ENCODE peak calls at places on chromosome 12, in seven cellular contexts. F is heart right ventricle, H is cardiac fibroblast, D is hepatocyte, U is sigmoid colon, L is astrocyte of the spinal cord, M is fibroblast of villous mesenchyme. Q is an unnamed sample.

GRCh38 chr12:24948452-24948815 is 467 bp downstream of the BCAT1 start:
- DNase-seq in D (peak), M (peak), H (peak), L (peak), U (no peak), F (no peak), Q (no peak)

GRCh38 chr12:1644523-1645438 is 15.8 kb downstream of the WNT5B start:
- DNase-seq in L (peak), F (peak), M (peak), U (peak), H (peak), D (peak), Q (peak)

GRCh38 chr12:12899530-12900380 is 8.4 kb downstream of the GPRC5A start:
- DNase-seq in F (no peak), U (peak), D (peak), M (peak), L (peak), H (peak), Q (peak)

GRCh38 chr12:47636908-47637780 is 68.7 kb downstream of the RPAP3 start:
- DNase-seq in U (no peak), H (peak), D (peak), F (no peak), L (no peak), M (no peak), Q (no peak)

GRCh38 chr12:21559855-21560569 is 33.9 kb downstream of the SPX start:
- DNase-seq in M (peak), F (no peak), L (peak), H (peak), D (no peak), U (no peak), Q (no peak)

GRCh38 chr12:132235116-132235820 is 91.0 kb downstream of the NOC4L start:
- DNase-seq in H (no peak), M (no peak), L (no peak), D (no peak), U (peak), F (no peak), Q (no peak)

GRCh38 chr12:110126557-110126956 is 2.4 kb downstream of the IFT81 start:
- DNase-seq in H (no peak), D (no peak), L (no peak), M (no peak), U (no peak), F (no peak), Q (no peak)

GRCh38 chr12:124296916-124297351 is 2.0 kb downstream of the RFLNA start:
- DNase-seq in D (no peak), M (no peak), L (no peak), U (no peak), H (no peak), F (no peak), Q (no peak)

GRCh38 chr12:107092669-107093546 is 441 bp downstream of the CRY1 start:
- DNase-seq in F (peak), M (peak), D (peak), L (no peak), U (peak), H (no peak), Q (no peak)

GRCh38 chr12:64824500-64825142 is at the start of gene TBC1D30:
- DNase-seq in M (no peak), H (peak), F (no peak), L (peak), D (peak), U (no peak), Q (no peak)

GRCh38 chr12:57069522-57069921 is 9.1 kb downstream of the NEMP1 start:
- DNase-seq in H (peak), M (peak), F (peak), D (peak), L (peak), U (peak), Q (peak)

GRCh38 chr12:92295523-92295922 is 149.9 kb upstream of the BTG1 start:
- DNase-seq in L (no peak), M (peak), H (peak), U (no peak), D (peak), F (no peak), Q (no peak)

GRCh38 chr12:100254876-100255275 is 12.0 kb downstream of the DEPDC4 start:
- DNase-seq in D (no peak), U (no peak), F (no peak), M (peak), L (no peak), H (peak), Q (no peak)

GRCh38 chr12:127485528-127485927 is 781.4 kb upstream of the TMEM132C start:
- DNase-seq in U (no peak), M (peak), H (peak), F (no peak), L (peak), D (peak), Q (peak)

GRCh38 chr12:95231190-95231589 is 13.6 kb downstream of the VEZT start:
- DNase-seq in H (peak), L (peak), D (peak), F (no peak), M (peak), U (no peak), Q (no peak)

GRCh38 chr12:19273482-19274330 is 144.2 kb downstream of the PLEKHA5 start:
- DNase-seq in F (peak), M (peak), L (peak), U (peak), H (peak), D (peak), Q (peak)

GRCh38 chr12:51963477-51963876 is 12.0 kb downstream of the ACVR1B start:
- DNase-seq in D (no peak), H (no peak), L (no peak), M (no peak), U (no peak), F (no peak), Q (no peak)

GRCh38 chr12:98519257-98519907 is 4.0 kb downstream of the TMPO start:
- DNase-seq in D (no peak), F (no peak), M (no peak), H (no peak), L (no peak), U (no peak), Q (no peak)

GRCh38 chr12:49649445-49649844 is 26.1 kb downstream of the PRPF40B start:
- DNase-seq in L (no peak), H (no peak), D (no peak), U (no peak), M (no peak), F (no peak), Q (no peak)

GRCh38 chr12:78290606-78291345 is 460.1 kb downstream of the NAV3 start:
- DNase-seq in F (no peak), D (peak), L (peak), U (no peak), H (peak), M (peak), Q (no peak)

GRCh38 chr12:28130625-28131598 is 59.3 kb upstream of the CCDC91 start:
- DNase-seq in F (peak), D (peak), H (peak), U (peak), L (peak), M (peak), Q (peak)

GRCh38 chr12:126798449-126798848 is 1468.5 kb upstream of the TMEM132C start:
- DNase-seq in H (no peak), U (no peak), F (no peak), M (no peak), D (no peak), L (no peak), Q (no peak)

GRCh38 chr12:109982211-109982610 is 14.0 kb downstream of the GIT2 start:
- DNase-seq in F (no peak), D (no peak), M (no peak), H (no peak), U (no peak), L (peak), Q (no peak)

GRCh38 chr12:21502164-21502496 is 541 bp downstream of the GOLT1B start:
- DNase-seq in H (peak), M (peak), F (peak), U (peak), D (peak), L (peak), Q (no peak)

GRCh38 chr12:41681898-41682297 is 462.8 kb downstream of the GXYLT1 start:
- DNase-seq in U (no peak), D (no peak), M (no peak), F (no peak), L (no peak), H (no peak), Q (no peak)

GRCh38 chr12:32261638-32262037 is 137.7 kb upstream of the FGD4 start:
- DNase-seq in U (no peak), L (no peak), D (no peak), H (no peak), M (no peak), F (no peak), Q (no peak)

GRCh38 chr12:54392485-54393349 is 8.2 kb upstream of the ZNF385A start:
- DNase-seq in L (no peak), D (no peak), M (no peak), F (no peak), U (no peak), H (no peak), Q (no peak)

GRCh38 chr12:54390176-54390667 is 5.7 kb upstream of the ZNF385A start:
- DNase-seq in D (no peak), L (no peak), M (no peak), H (no peak), F (no peak), U (no peak), Q (no peak)

GRCh38 chr12:54389536-54390175 is 5.1 kb upstream of the ZNF385A start:
- DNase-seq in F (no peak), D (no peak), H (no peak), U (no peak), M (no peak), L (no peak), Q (no peak)

GRCh38 chr12:54389139-54389508 is 4.6 kb upstream of the ZNF385A start:
- DNase-seq in L (no peak), H (no peak), M (no peak), F (no peak), U (no peak), D (no peak), Q (no peak)

DNA sequence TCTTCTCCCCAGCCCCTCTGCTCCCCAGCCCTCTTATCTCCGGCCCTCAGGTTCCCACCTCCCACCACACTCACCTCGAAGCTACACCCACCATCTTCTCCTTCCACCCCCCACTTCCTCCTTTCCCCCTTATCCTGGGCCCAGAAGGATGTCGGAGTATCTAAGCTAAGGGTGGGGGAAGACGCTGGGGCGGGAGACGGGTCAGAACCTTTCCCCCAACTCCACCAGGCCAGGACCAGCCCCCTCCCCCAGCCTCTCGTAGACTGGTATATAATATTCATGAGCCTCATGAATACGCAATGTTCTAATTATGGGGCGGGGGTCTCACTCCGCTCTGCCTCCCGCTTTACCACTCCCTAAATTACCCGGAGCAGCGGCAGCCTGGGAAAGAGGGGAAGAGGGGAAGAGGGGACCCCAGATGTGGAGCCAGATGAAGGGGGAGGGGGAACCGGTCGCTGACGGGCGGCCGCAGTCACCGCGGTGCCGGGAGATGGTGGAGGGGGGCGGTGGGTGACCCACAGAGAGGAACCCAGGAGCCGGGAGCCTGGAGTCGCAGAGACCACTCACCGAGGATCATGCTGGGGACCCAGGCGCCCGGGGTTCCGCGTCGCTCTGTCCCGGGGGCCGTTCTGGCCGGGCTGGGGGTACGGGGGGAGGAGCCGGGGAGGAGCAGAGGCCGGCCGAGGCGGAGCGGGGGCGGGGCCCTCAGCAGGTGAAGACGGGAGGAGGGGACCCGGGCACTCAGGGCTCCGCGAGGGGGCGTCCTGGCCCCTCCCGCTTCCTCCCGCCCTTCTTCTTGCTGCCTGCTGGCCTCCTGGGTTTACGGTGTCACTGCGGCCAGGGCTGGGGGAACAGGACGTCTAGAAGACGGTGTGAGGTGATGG is 6.4 kb upstream of the ZNF385A start:
- DNase-seq in M (no peak), D (peak), U (no peak), H (no peak), L (no peak), F (no peak), Q (no peak)
- H3K4me3 ChIP-seq in M (peak), D (peak), U (peak), H (no peak), L (peak), F (peak), Q (no peak)

DNA sequence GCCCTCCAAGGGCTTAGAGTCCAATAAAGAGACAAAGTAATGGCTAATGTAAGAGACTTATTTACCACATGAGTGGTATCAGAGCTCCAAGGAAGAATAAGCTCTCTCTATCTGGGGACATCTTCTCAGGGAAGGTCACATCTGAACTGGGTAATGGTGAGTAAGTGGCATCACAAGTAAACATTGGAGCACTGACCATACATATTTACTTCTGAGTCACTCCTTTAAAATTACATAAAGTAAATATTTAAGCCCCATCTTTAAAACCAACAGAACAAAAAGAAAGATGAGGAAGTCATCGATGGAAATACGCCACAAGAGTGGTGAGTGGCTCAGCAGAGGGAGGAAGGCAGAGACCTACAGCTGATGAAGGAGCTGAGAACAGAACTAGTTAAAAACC is 159.9 kb downstream of the DUSP6 start:
- DNase-seq in M (peak), H (peak), D (no peak), U (no peak), F (no peak), L (no peak), Q (no peak)
- TF ChIP-seq CTCF in M (no peak), H (no peak), D (no peak), U (no peak), F (no peak), L (no peak), Q (no peak)

GRCh38 chr12:130827432-130827831 is 11.6 kb downstream of the STX2 start:
- DNase-seq in H (peak), D (peak), M (peak), L (no peak), F (no peak), U (no peak), Q (no peak)
- H3K4me3 ChIP-seq in H (no peak), D (no peak), M (peak), L (no peak), F (no peak), U (no peak), Q (no peak)

DNA sequence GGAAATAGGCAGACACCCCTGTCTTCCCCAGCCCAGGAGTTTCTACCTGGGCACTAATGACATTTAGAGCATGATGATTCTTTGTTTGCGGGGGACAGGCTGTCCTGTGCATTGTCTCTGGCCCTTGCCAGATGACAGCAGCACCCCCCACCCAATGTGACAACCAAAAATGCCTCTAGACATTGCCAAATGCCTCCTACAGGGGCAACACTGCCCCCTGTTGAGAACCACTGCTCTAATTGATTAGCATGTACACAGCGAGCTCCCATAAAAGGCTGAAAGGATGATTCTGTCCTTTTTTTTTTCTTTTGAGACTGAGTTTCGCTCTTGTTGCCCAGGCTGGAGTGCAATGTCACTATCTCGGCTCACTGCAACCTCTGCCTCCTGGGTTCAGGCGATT is 50.5 kb downstream of the MAP1LC3B2 start:
- DNase-seq in U (no peak), F (no peak), M (no peak), H (peak), L (no peak), D (no peak), Q (no peak)
- TF ChIP-seq CTCF in U (no peak), F (no peak), M (peak), H (peak), L (peak), D (peak), Q (peak)

GRCh38 chr12:2733493-2734252 is 61.1 kb upstream of the FKBP4 start:
- DNase-seq in M (no peak), L (no peak), U (no peak), D (no peak), H (no peak), F (no peak), Q (no peak)
- H3K4me3 ChIP-seq in M (no peak), L (no peak), U (no peak), D (no peak), H (no peak), F (no peak), Q (no peak)

DNA sequence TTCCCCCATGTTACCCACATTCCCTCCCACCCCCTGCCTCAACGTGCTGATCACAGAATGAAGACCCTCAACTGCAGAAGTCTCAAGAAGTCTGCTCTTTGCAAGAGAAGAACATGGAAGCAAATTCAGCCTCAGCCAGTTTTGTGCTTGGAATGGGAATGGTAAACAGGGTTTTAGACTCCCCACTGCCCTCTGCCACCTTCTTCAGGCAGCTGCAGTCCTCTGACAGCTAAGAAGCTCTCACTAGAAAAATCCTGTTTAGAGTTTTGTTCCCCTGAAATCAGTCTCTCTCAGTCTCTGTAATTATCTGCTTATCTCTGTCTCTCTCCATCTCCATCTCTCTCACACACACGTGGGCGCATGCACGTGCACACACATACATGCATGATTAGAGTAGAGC is 85.4 kb downstream of the CRACR2A start:
- DNase-seq in U (no peak), H (no peak), D (no peak), F (no peak), L (no peak), M (no peak), Q (no peak)
- TF ChIP-seq CTCF in U (no peak), H (no peak), D (peak), F (no peak), L (peak), M (no peak), Q (no peak)

GRCh38 chr12:69755302-69755701 is 16.6 kb downstream of the RAB3IP start:
- DNase-seq in U (no peak), L (no peak), M (no peak), F (no peak), D (no peak), H (no peak), Q (no peak)

GRCh38 chr12:69756088-69756731 is 17.6 kb downstream of the RAB3IP start:
- DNase-seq in U (no peak), M (no peak), L (no peak), D (no peak), H (no peak), F (no peak), Q (no peak)

GRCh38 chr12:69751476-69751875 is 12.8 kb downstream of the RAB3IP start:
- DNase-seq in H (no peak), M (no peak), U (no peak), D (no peak), L (no peak), F (no peak), Q (no peak)
- H3K4me3 ChIP-seq in H (no peak), M (no peak), U (no peak), D (no peak), L (no peak), F (no peak), Q (no peak)

GRCh38 chr12:26524862-26525465 is 308.0 kb downstream of the ITPR2 start:
- DNase-seq in F (no peak), M (peak), H (peak), D (no peak), L (peak), U (no peak), Q (no peak)
- TF ChIP-seq CTCF in F (peak), M (peak), H (peak), D (peak), L (peak), U (peak), Q (peak)